ENCODE peak calls at places on chromosomes 1 and 21, in eight cellular contexts. U is HCT116, E is fibroblast of lung, P is SK-N-SH, S is IMR-90, J is MM.1S, Z is PC-3, W is neuronal stem cell. R is an unnamed sample.

GRCh38 chr1:156120318-156120717 is 5.8 kb downstream of the LMNA start:
- DNase-seq in J (no peak), Z (no peak), W (no peak), S (no peak), E (no peak), P (no peak), U (no peak), R (no peak)

GRCh38 chr1:59150537-59151386 is 146.1 kb upstream of the FGGY start:
- DNase-seq in U (peak), Z (peak), J (peak), W (no peak), P (peak), E (peak), S (peak), R (peak)

GRCh38 chr1:53459321-53460175 is at the start of gene DMRTB1:
- DNase-seq in E (no peak), Z (no peak), W (no peak), J (no peak), P (no peak), U (no peak), S (no peak), R (no peak)

GRCh38 chr1:66335859-66336640 is 197.9 kb upstream of the SGIP1 start:
- DNase-seq in Z (no peak), U (no peak), S (peak), W (no peak), J (peak), E (no peak), P (no peak), R (peak)

GRCh38 chr21:37074546-37074945 is 1.5 kb downstream of the TTC3 start:
- DNase-seq in U (no peak), Z (no peak), E (no peak), W (no peak), S (no peak), P (no peak), J (no peak), R (no peak)

GRCh38 chr1:3562712-3563111 is 48.6 kb downstream of the MEGF6 start:
- DNase-seq in Z (no peak), P (no peak), W (no peak), E (no peak), S (no peak), U (no peak), J (no peak), R (no peak)

GRCh38 chr1:225567789-225568188 is 85.1 kb downstream of the ENAH start:
- DNase-seq in Z (peak), U (no peak), W (no peak), J (no peak), E (peak), S (no peak), P (no peak), R (no peak)

GRCh38 chr1:198449281-198449680 is 91.2 kb downstream of the ATP6V1G3 start:
- DNase-seq in P (no peak), W (no peak), U (no peak), S (no peak), Z (peak), E (no peak), J (peak), R (no peak)

GRCh38 chr1:230285351-230285750 is 140.8 kb downstream of the PGBD5 start:
- DNase-seq in W (no peak), P (no peak), Z (no peak), E (no peak), U (no peak), J (no peak), S (no peak), R (peak)

GRCh38 chr1:29896791-29897725 is 660.7 kb downstream of the PTPRU start:
- DNase-seq in U (no peak), W (no peak), P (no peak), J (no peak), S (no peak), E (no peak), Z (no peak), R (no peak)

GRCh38 chr1:154878371-154879355 is 8.6 kb upstream of the KCNN3 start:
- DNase-seq in W (peak), U (peak), S (peak), Z (peak), P (peak), E (peak), J (peak), R (peak)

GRCh38 chr1:95073446-95073845 is 695 bp upstream of the ALG14 start:
- DNase-seq in Z (no peak), P (peak), W (no peak), J (no peak), S (no peak), U (no peak), E (no peak), R (no peak)

GRCh38 chr1:18840145-18840544 is 19.3 kb downstream of the TAS1R2 start:
- DNase-seq in W (no peak), P (no peak), E (no peak), Z (no peak), U (no peak), S (no peak), J (no peak), R (no peak)

GRCh38 chr1:17251699-17252376 is 2.9 kb downstream of the PADI3 start:
- DNase-seq in S (peak), J (no peak), Z (peak), U (no peak), P (no peak), E (peak), W (no peak), R (no peak)

GRCh38 chr1:117534995-117535467 is 70.8 kb upstream of the TENT5C start:
- DNase-seq in S (peak), E (peak), W (peak), U (peak), Z (peak), J (peak), P (peak), R (no peak)

GRCh38 chr1:40948741-40949528 is 30.6 kb upstream of the CTPS1 start:
- DNase-seq in P (peak), Z (peak), W (peak), U (peak), J (peak), E (peak), S (peak), R (no peak)

GRCh38 chr1:209048961-209049669 is 534.4 kb upstream of the CAMK1G start:
- DNase-seq in P (no peak), W (no peak), S (no peak), J (no peak), Z (peak), E (no peak), U (no peak), R (no peak)

GRCh38 chr1:170664828-170665617 is 1.1 kb downstream of the PRRX1 start:
- DNase-seq in U (no peak), E (peak), W (no peak), Z (no peak), S (peak), P (peak), J (no peak), R (peak)

GRCh38 chr1:43933386-43934278 is at the start of gene ARTN:
- DNase-seq in J (no peak), U (no peak), W (peak), P (no peak), S (no peak), Z (peak), E (no peak), R (no peak)
- H3K4me3 ChIP-seq in J (peak), U (peak), W (no peak), P (no peak), S (peak), Z (peak), E (peak), R (peak)

DNA sequence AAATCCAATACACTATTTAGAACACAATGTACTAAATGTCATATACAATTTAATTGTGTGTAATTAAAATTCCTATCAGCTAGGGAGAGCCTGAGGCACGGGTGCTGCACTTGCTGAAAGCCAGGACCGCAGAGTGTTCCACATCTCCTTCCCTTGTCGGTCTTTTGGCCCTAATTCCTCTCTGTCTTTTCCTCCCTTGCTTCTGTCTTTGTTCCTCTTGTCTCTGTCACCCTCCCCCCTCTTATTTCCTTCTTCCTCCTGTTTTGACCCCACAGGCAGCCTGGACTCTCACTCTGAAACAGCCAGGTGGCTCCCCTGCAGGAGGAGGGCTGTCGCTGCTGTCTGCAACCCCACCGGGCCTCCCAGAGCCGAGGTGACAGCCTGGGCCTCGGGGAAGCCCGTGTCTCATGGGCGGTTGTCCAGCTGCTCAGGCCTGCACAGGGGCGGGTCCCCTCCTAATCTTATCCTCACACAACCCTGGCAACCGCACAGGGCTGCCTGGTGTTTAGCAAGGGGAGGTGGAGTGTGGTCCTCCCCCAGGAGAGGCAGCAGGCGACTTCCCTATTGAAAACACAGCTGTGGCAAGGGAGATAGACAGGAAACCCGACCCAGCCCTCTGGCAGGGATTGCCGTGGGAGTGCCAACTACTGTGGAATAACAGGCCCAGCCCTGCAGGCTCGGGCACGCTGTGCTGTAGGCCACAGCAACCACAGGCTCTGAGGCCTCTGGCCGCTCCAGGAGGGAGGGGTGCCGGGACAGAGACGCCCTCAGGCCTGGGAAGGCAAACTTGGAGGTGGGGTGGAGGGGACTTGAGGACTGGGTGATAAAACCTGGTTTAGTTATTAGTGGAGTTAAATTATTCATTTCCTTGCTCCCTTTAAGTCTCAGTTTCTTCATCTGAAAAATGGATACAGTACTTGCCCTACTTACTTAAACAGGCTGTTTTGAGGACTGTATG is 68.8 kb upstream of the WDR26 start:
- DNase-seq in U (no peak), P (peak), W (peak), S (peak), E (peak), Z (peak), J (peak), R (peak)
- H3K9ac ChIP-seq in U (peak), P (peak), W (no peak), S (peak), E (no peak), Z (peak), J (peak), R (peak)

GRCh38 chr1:113389356-113389952 is 861 bp upstream of the MAGI3 start:
- DNase-seq in W (no peak), P (no peak), U (no peak), Z (peak), J (peak), E (no peak), S (no peak), R (no peak)

GRCh38 chr1:113390871-113391642 is 742 bp downstream of the MAGI3 start:
- DNase-seq in W (no peak), E (peak), Z (peak), S (no peak), P (peak), U (no peak), J (peak), R (peak)

GRCh38 chr1:113389953-113390834 is at the start of gene MAGI3:
- DNase-seq in W (peak), S (peak), U (peak), J (peak), Z (peak), E (peak), P (peak), R (peak)

GRCh38 chr1:113392541-113392940 is 2.2 kb downstream of the MAGI3 start:
- DNase-seq in S (no peak), U (no peak), W (no peak), J (no peak), E (no peak), P (no peak), Z (no peak), R (no peak)

GRCh38 chr1:113391643-113392271 is 1.4 kb downstream of the MAGI3 start:
- DNase-seq in J (peak), P (no peak), S (no peak), Z (peak), E (no peak), W (no peak), U (no peak), R (no peak)
- H3K27ac ChIP-seq in J (peak), P (peak), S (no peak), Z (no peak), E (peak), W (no peak), U (no peak), R (peak)

GRCh38 chr1:8607906-8608305 is 209.5 kb downstream of the RERE start:
- DNase-seq in S (no peak), W (no peak), J (no peak), E (no peak), U (peak), P (no peak), Z (no peak), R (no peak)

GRCh38 chr1:8600336-8600735 is 217.1 kb downstream of the RERE start:
- DNase-seq in P (no peak), E (no peak), W (no peak), J (no peak), Z (no peak), S (no peak), U (no peak), R (no peak)

GRCh38 chr1:8602471-8603219 is 214.8 kb downstream of the RERE start:
- DNase-seq in P (no peak), Z (no peak), J (peak), W (no peak), U (no peak), E (no peak), S (no peak), R (no peak)

GRCh38 chr1:8603220-8603616 is 214.2 kb downstream of the RERE start:
- DNase-seq in P (no peak), Z (no peak), E (peak), J (no peak), S (peak), U (no peak), W (no peak), R (no peak)

GRCh38 chr1:8604041-8604942 is 213.1 kb downstream of the RERE start:
- DNase-seq in Z (no peak), W (no peak), J (peak), P (no peak), S (no peak), U (no peak), E (no peak), R (no peak)
- H3K4me3 ChIP-seq in Z (no peak), W (no peak), J (peak), P (no peak), S (no peak), U (no peak), E (no peak), R (no peak)

DNA sequence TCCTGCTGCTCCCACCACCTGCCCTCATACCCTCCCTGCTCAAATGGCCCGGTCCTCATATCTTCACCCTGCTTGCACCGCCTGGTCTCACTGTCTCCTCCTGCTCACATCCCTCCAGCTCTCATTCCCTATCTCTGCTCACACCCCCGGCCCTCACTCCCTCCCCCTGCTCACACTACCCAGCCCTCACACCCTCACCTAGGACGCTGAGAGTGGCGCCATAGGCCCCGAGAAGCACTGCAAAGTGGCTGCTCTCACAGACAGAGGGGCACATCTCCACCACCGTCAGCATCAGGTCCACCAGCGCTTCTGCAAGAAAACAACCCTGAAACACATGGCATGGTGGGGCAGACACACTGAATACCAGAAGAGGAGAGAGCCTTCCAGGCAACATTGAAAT is 38.6 kb downstream of the MRAP start:
- DNase-seq in Z (no peak), U (no peak), E (no peak), W (no peak), S (no peak), P (no peak), J (no peak), R (no peak)
- H3K9ac ChIP-seq in Z (no peak), U (no peak), E (no peak), W (no peak), S (no peak), P (no peak), J (no peak), R (no peak)

DNA sequence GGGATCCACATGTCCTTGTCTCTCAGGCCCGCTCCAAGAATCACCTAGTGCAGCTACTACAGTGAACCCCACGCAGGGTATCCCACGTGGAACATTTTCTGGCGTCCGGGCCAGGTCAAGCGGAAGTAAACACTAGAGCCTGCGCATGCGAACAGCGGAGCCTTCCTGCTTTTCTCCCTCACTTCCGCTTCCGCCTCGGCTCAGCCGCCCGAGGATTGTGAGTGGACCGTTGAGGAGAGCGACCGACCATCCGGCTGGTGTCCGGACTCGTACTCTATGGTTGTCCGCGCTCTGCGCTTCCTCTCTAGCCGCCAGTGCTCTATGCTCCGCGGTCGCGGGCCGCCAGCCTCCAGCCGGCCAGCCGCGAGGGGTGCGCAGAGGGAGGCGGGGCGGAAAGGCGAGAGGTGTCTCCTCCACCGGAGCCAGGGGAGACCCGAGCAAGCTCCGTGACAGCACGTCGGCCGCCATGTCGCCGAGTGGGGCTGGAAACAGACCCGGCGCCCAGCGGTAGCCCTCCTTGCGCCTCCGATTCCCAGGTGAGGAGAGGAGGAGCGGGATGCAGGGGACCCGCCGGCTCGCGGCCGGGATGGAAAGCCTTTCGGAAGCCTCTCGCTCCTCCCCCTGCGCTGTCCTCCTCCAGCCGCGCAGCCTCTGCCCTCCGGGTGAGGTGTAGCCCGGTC is at the start of the genes CNST and TFB2M:
- DNase-seq in Z (peak), U (peak), P (peak), E (peak), S (peak), J (peak), W (peak), R (peak)
- H3K27ac ChIP-seq in Z (peak), U (peak), P (peak), E (peak), S (peak), J (peak), W (peak), R (peak)

GRCh38 chr1:110309139-110309538 is 30.0 kb upstream of the RBM15 start:
- DNase-seq in U (no peak), W (no peak), E (no peak), P (no peak), Z (peak), S (peak), J (no peak), R (no peak)

GRCh38 chr1:110308247-110308646 is 30.9 kb upstream of the RBM15 start:
- DNase-seq in U (no peak), S (peak), P (no peak), W (no peak), E (peak), Z (no peak), J (no peak), R (no peak)

GRCh38 chr1:110309768-110310167 is 29.4 kb upstream of the RBM15 start:
- DNase-seq in J (no peak), U (no peak), W (no peak), Z (peak), E (peak), S (peak), P (no peak), R (no peak)

GRCh38 chr1:110305875-110306420 is 33.2 kb upstream of the RBM15 start:
- DNase-seq in P (no peak), J (no peak), S (no peak), W (no peak), U (no peak), Z (no peak), E (no peak), R (no peak)

DNA sequence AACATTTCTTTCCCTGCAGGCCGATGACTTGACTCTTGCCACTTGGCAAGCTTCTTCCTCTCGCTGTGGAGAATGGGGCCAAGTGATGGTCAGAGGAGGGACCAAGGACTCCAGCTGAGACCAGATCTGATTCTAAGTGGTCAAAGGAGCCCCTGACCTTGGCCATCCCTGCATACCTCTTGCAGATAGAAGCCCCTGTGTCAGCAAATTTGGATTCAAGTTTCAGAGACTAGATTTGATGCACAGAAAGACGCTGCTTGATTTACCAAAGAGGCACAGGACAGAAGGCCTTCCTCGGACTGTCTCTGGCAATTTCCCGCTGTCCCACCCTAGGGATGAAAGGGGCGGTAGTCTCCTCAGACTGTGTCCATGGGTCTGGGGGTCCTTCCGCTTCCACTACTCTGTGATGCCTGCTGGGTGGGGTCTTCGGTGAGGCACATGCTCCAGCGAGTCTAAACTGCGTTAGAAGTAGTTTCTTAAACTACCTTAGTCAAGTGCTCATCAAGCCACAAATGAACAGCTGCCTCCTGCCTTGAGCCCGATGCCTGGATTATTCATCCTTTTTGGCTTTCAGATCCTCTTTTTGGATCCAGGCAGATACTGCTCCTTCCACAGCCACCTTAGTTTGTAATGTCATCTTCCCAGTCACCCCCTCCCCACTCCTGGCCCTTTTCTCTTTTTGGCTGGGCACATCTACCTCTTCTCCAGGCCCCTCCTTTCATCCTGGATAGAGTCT is 31.8 kb upstream of the RBM15 start:
- DNase-seq in Z (no peak), U (no peak), S (no peak), W (no peak), J (no peak), P (no peak), E (no peak), R (no peak)
- H3K4me3 ChIP-seq in Z (no peak), U (no peak), S (no peak), W (no peak), J (no peak), P (no peak), E (no peak), R (no peak)

R was measured in kidney.